ENCODE peak calls at places on chromosomes 13 and 19, in eight cellular contexts. B is mucosa of descending colon, N is cardiac muscle cell, Z is heart right ventricle, F is neural crest cell, E is progenitor cell of endocrine pancreas, L is fibroblast of lung, J is breast epithelium. M is an unnamed sample.

GRCh38 chr13:32261567-32261966 is 53.6 kb downstream of the ZAR1L start:
- DNase-seq in B (peak), N (peak), Z (peak), F (no peak), E (no peak), L (peak), J (no peak), M (peak)

GRCh38 chr19:8147579-8147978 is 1.8 kb downstream of the FBN3 start:
- DNase-seq in B (no peak), N (no peak), Z (no peak), F (no peak), E (no peak), L (no peak), J (no peak), M (no peak)

GRCh38 chr19:19329199-19329598 is 8.6 kb downstream of the MAU2 start:
- DNase-seq in B (no peak), N (no peak), Z (no peak), F (no peak), E (no peak), L (no peak), J (no peak), M (no peak)

GRCh38 chr13:70829748-70830147 is 721.5 kb upstream of the KLHL1 start:
- DNase-seq in B (no peak), N (no peak), Z (no peak), F (no peak), E (no peak), L (no peak), J (no peak), M (no peak)

GRCh38 chr19:11191273-11191755 is 6.0 kb downstream of the KANK2 start:
- DNase-seq in B (peak), N (no peak), Z (peak), F (no peak), E (no peak), L (peak), J (no peak), M (peak)

GRCh38 chr19:10861118-10861651 is 10.2 kb upstream of the CARM1 start:
- DNase-seq in B (peak), N (peak), Z (no peak), F (peak), E (no peak), L (no peak), J (no peak), M (no peak)

GRCh38 chr13:46615888-46616531 is 63.0 kb downstream of the LRCH1 start:
- DNase-seq in B (no peak), N (no peak), Z (no peak), F (no peak), E (no peak), L (peak), J (no peak), M (no peak)

GRCh38 chr19:46022431-46023310 is at the start of gene PGLYRP1:
- DNase-seq in B (no peak), N (no peak), Z (no peak), F (no peak), E (no peak), L (no peak), J (no peak), M (no peak)

GRCh38 chr19:29612121-29612520 is 6.0 kb downstream of the POP4 start:
- DNase-seq in B (no peak), N (no peak), Z (no peak), F (no peak), E (no peak), L (no peak), J (no peak), M (no peak)

GRCh38 chr19:41646589-41647204 is 19.8 kb upstream of the CEACAM4 start:
- DNase-seq in B (no peak), N (no peak), Z (peak), F (no peak), E (no peak), L (no peak), J (no peak), M (no peak)

GRCh38 chr19:50255115-50255514 is 51.7 kb downstream of the MYH14 start:
- DNase-seq in B (no peak), N (no peak), Z (no peak), F (no peak), E (no peak), L (no peak), J (no peak), M (no peak)

GRCh38 chr19:55528030-55528801 is 8.7 kb downstream of the SBK2 start:
- DNase-seq in B (no peak), N (no peak), Z (no peak), F (no peak), E (no peak), L (no peak), J (no peak), M (no peak)

GRCh38 chr19:29770653-29771052 is 41.1 kb upstream of the CCNE1 start:
- DNase-seq in B (no peak), N (no peak), Z (no peak), F (no peak), E (no peak), L (no peak), J (no peak), M (no peak)

GRCh38 chr19:41906916-41907680 is 21.2 kb downstream of the ERFL start:
- DNase-seq in B (no peak), N (no peak), Z (no peak), F (no peak), E (no peak), L (no peak), J (no peak), M (no peak)

GRCh38 chr19:5914946-5915781 is 1.1 kb downstream of the CAPS start:
- DNase-seq in B (peak), N (peak), Z (no peak), F (no peak), E (peak), L (no peak), J (no peak), M (no peak)

GRCh38 chr13:19153782-19154450 is 27.7 kb downstream of the TUBA3C start:
- DNase-seq in B (no peak), N (no peak), Z (no peak), F (no peak), E (no peak), L (no peak), J (no peak), M (no peak)

GRCh38 chr19:50198431-50199253 is 4.8 kb upstream of the MYH14 start:
- DNase-seq in B (no peak), N (no peak), Z (no peak), F (no peak), E (no peak), L (no peak), J (no peak), M (no peak)

GRCh38 chr13:51938454-51938853 is 72.8 kb downstream of the ATP7B start:
- DNase-seq in B (no peak), N (no peak), Z (no peak), F (no peak), E (no peak), L (no peak), J (no peak), M (no peak)

DNA sequence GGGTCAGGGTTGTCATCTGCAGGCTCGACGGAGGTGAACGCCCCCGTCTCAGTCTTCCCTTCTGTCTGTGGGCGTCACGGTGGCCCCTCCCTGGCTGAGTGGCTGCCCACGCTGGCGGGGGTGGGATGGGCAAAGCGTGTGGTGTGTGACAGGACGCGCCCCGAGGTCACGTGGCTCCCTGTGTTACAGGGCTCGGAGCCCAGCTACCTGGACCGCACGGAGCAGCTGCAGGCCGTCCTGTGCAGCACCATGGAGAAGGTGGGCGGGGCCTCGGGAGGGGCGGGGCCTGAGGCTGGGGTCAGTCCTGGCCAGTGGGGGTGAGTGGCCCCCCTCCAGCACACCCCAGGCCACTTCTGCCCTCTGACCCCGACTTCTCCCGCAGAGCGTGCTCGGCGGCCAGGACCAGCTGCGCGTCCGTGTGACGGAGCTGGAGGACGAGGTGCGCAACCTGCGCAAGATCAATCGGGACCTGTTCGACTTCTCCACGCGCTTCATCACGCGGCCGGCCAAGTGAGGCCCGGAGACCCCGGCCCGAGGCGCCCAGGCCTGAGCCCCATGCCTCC is 6.3 kb upstream of the GRIN3B start:
- DNase-seq in B (no peak), N (no peak), Z (no peak), F (no peak), E (no peak), L (no peak), J (no peak), M (no peak)
- TF ChIP-seq CTCF in B (no peak), N (no peak), Z (no peak), F (no peak), E (no peak), L (no peak), J (no peak), M (no peak)

GRCh38 chr13:27665333-27665732 is 43.6 kb downstream of the POLR1D start:
- DNase-seq in B (no peak), N (peak), Z (no peak), F (no peak), E (no peak), L (no peak), J (no peak), M (no peak)
- TF ChIP-seq CTCF in B (no peak), N (peak), Z (peak), F (peak), E (peak), L (peak), J (peak), M (no peak)

GRCh38 chr13:26719356-26719945 is 41.1 kb downstream of the GPR12 start:
- DNase-seq in B (no peak), N (no peak), Z (no peak), F (no peak), E (no peak), L (no peak), J (no peak), M (no peak)
- TF ChIP-seq CTCF in B (no peak), N (peak), Z (no peak), F (peak), E (no peak), L (peak), J (no peak), M (no peak)

GRCh38 chr19:796692-797527 is at the start of gene PTBP1:
- DNase-seq in B (peak), N (peak), Z (peak), F (peak), E (peak), L (peak), J (peak), M (peak)
- TF ChIP-seq CTCF in B (no peak), N (peak), Z (peak), F (no peak), E (no peak), L (no peak), J (no peak), M (no peak)

DNA sequence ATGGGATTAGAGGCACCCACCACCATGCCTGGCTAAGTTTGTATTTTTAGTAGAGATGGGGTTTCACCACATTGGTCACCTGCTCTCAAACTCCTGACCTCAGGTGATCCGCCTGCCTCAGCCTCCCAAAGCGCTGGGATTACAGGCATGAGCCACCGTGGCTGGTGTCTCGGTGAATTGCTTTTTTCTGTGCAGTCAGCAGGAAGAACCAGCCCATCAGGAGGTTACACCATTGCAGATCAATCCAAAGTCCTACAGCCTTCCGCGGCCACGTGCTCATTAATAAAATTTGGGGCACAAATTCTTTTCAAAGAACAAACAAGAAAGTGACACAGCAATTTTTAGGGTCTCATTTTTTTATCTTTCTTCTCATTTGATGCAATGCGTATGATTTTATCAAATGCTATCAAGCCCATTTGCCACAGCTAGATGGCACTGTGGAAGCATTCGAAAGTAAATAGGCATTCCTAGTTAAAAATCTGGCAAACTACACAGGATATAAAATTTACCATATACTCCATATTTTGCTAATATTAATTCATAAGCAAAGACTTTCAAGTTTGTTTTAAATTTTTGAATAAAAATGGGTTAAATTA is 54.4 kb upstream of the ZNF835 start:
- DNase-seq in B (no peak), N (no peak), Z (no peak), F (no peak), E (no peak), L (no peak), J (no peak), M (no peak)
- TF ChIP-seq CTCF in B (no peak), N (no peak), Z (peak), F (no peak), E (no peak), L (no peak), J (no peak), M (no peak)

GRCh38 chr19:18147396-18147795 is 5.6 kb upstream of the PIK3R2 start:
- DNase-seq in B (no peak), N (no peak), Z (no peak), F (no peak), E (no peak), L (no peak), J (no peak), M (no peak)
- TF ChIP-seq CTCF in B (no peak), N (no peak), Z (no peak), F (no peak), E (no peak), L (no peak), J (no peak), M (no peak)

GRCh38 chr19:35792888-35793287 is 17.5 kb downstream of the ARHGAP33 start:
- DNase-seq in B (no peak), N (no peak), Z (no peak), F (no peak), E (no peak), L (no peak), J (no peak), M (no peak)

GRCh38 chr19:35792312-35792711 is 16.9 kb downstream of the ARHGAP33 start:
- DNase-seq in B (no peak), N (no peak), Z (no peak), F (no peak), E (no peak), L (no peak), J (no peak), M (no peak)

GRCh38 chr19:35791814-35792279 is 16.5 kb downstream of the ARHGAP33 start:
- DNase-seq in B (no peak), N (no peak), Z (no peak), F (no peak), E (no peak), L (no peak), J (no peak), M (no peak)

GRCh38 chr19:35789978-35790944 is 14.9 kb downstream of the ARHGAP33 start:
- DNase-seq in B (no peak), N (no peak), Z (no peak), F (no peak), E (no peak), L (no peak), J (no peak), M (no peak)

DNA sequence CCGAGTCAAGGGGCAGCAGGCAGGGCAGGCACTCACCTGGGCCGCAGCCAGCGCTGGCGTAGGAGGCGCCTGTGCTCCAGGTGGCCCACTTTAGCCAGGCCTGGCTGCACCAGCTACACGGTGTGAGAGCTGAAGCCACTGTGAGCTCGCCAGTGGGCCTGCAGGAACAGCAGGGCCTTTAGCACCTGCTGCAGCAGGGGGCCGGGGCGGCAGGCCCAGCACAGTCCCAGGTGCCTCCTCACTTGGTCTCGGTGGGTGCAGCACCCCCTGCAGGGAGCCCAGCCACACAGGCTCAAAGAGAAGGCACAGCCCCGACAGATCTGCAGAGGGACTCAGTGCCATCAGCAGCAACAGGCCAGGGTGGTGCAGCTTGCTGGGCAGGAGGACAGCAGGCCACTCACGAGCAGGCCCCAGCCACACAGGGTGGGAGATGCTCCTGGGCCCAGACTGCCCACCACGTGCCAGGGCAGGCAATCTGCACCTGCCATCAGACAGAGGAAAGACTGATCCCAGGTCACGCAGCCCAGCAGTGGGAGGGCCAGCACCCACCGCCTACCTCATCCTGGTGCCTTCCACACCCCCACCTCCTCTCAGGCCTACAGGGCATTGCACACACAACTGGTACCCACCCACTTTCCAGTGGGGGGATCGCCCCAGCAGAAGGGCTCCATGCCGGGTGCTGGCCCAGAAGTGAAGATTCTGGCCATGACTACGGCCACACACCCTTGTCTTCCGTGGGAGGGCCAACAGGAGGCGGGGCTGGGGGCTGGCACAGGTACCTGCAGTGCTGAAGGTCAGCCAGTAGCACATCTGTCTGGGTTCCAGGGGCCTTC is 15.8 kb downstream of the ARHGAP33 start:
- DNase-seq in B (no peak), N (no peak), Z (no peak), F (no peak), E (no peak), L (no peak), J (no peak), M (no peak)
- TF ChIP-seq CTCF in B (no peak), N (no peak), Z (no peak), F (no peak), E (peak), L (no peak), J (no peak), M (no peak)

M was measured in omental fat pad.